ENCODE peak calls at places on chromosomes 3 and 15, in eight cellular contexts. W is GM23248; Z is retinal pigment epithelial cell; C is kidney epithelial cell; H is transverse colon; O is GM03348; A is cerebellum; N is stimulated activated naive CD8-positive, alpha-beta T cell treated with anti-CD3 and anti-CD28 coated beads, Interleukin-15, Interleukin-2, amounts not matched to agents 100 U/mL and 50 U/mL, for 24 hours. Y is an unnamed sample.

GRCh38 chr3:173066044-173066679 is 74.9 kb downstream of the SPATA16 start:
- DNase-seq in W (peak), Z (no peak), C (peak), H (no peak), O (peak), A (no peak), N (no peak), Y (peak)

GRCh38 chr3:143847787-143848631 is at the start of gene SLC9A9:
- DNase-seq in W (peak), Z (no peak), C (peak), H (peak), O (peak), A (no peak), N (peak), Y (no peak)

GRCh38 chr3:78887608-78888011 is 880.2 kb downstream of the ROBO1 start:
- DNase-seq in W (peak), Z (peak), C (no peak), H (no peak), O (peak), A (no peak), N (no peak), Y (no peak)

GRCh38 chr3:11290743-11291680 is 18.8 kb downstream of the ATG7 start:
- DNase-seq in W (peak), Z (no peak), C (no peak), H (no peak), O (no peak), A (no peak), N (peak), Y (peak)

GRCh38 chr15:82020588-82020987 is 25.2 kb downstream of the MEX3B start:
- DNase-seq in W (no peak), Z (no peak), C (no peak), H (no peak), O (no peak), A (no peak), N (no peak), Y (no peak)

GRCh38 chr15:67880651-67881182 is 40.9 kb upstream of the RNU6-1 start:
- DNase-seq in W (peak), Z (no peak), C (no peak), H (no peak), O (no peak), A (no peak), N (no peak), Y (no peak)

GRCh38 chr3:134409041-134409440 is 34.8 kb upstream of the AMOTL2 start:
- DNase-seq in W (no peak), Z (no peak), C (no peak), H (no peak), O (no peak), A (no peak), N (no peak), Y (no peak)

GRCh38 chr3:23390446-23390845 is 187.3 kb downstream of the UBE2E2 start:
- DNase-seq in W (no peak), Z (no peak), C (no peak), H (no peak), O (no peak), A (no peak), N (no peak), Y (no peak)

GRCh38 chr15:44426975-44427755 is at the start of gene CTDSPL2:
- DNase-seq in W (peak), Z (peak), C (peak), H (peak), O (peak), A (peak), N (peak), Y (peak)

GRCh38 chr3:176919836-176920760 is 277.2 kb downstream of the TBL1XR1 start:
- DNase-seq in W (peak), Z (no peak), C (peak), H (no peak), O (no peak), A (no peak), N (no peak), Y (peak)

GRCh38 chr3:154228561-154229216 is 95.6 kb downstream of the DHX36 start:
- DNase-seq in W (no peak), Z (no peak), C (no peak), H (no peak), O (no peak), A (no peak), N (no peak), Y (no peak)

GRCh38 chr3:152638707-152639450 is 196.1 kb upstream of the P2RY1 start:
- DNase-seq in W (peak), Z (no peak), C (no peak), H (no peak), O (peak), A (no peak), N (no peak), Y (no peak)

GRCh38 chr3:185225523-185225922 is 28.3 kb downstream of the EHHADH start:
- DNase-seq in W (peak), Z (peak), C (peak), H (no peak), O (peak), A (no peak), N (no peak), Y (no peak)

GRCh38 chr15:101022876-101023275 is 103.7 kb downstream of the LRRK1 start:
- DNase-seq in W (no peak), Z (no peak), C (no peak), H (no peak), O (no peak), A (no peak), N (no peak), Y (no peak)

GRCh38 chr3:194120789-194121770 is 14.9 kb upstream of the HES1 start:
- DNase-seq in W (no peak), Z (no peak), C (no peak), H (no peak), O (no peak), A (no peak), N (no peak), Y (no peak)

GRCh38 chr3:135918600-135918999 is 46.9 kb upstream of the PPP2R3A start:
- DNase-seq in W (peak), Z (no peak), C (no peak), H (no peak), O (peak), A (no peak), N (no peak), Y (no peak)

GRCh38 chr15:82943176-82943575 is 9.3 kb downstream of the HOMER2 start:
- DNase-seq in W (peak), Z (no peak), C (no peak), H (no peak), O (no peak), A (no peak), N (no peak), Y (no peak)

GRCh38 chr3:10945683-10946287 is 46.8 kb upstream of the SLC6A1 start:
- DNase-seq in W (peak), Z (no peak), C (no peak), H (peak), O (peak), A (peak), N (peak), Y (peak)

GRCh38 chr3:16801698-16802097 is 83.1 kb upstream of the PLCL2 start:
- DNase-seq in W (peak), Z (no peak), C (no peak), H (no peak), O (peak), A (peak), N (no peak), Y (no peak)

GRCh38 chr15:27238209-27238608 is 267.2 kb downstream of the GABRG3 start:
- DNase-seq in W (no peak), Z (no peak), C (no peak), H (no peak), O (no peak), A (no peak), N (no peak), Y (no peak)

GRCh38 chr3:28077566-28077965 is 163.9 kb upstream of the CMC1 start:
- DNase-seq in W (peak), Z (peak), C (no peak), H (no peak), O (peak), A (peak), N (no peak), Y (no peak)

GRCh38 chr15:57542505-57542817 is 49.2 kb upstream of the MYZAP start:
- DNase-seq in W (no peak), Z (no peak), C (no peak), H (no peak), O (no peak), A (no peak), N (no peak), Y (no peak)

GRCh38 chr3:182794806-182795369 is 1.6 kb downstream of the ATP11B start:
- DNase-seq in W (peak), Z (no peak), C (no peak), H (no peak), O (peak), A (no peak), N (no peak), Y (no peak)

GRCh38 chr3:193040836-193041672 is 123.4 kb upstream of the MB21D2 start:
- DNase-seq in W (peak), Z (no peak), C (peak), H (no peak), O (peak), A (peak), N (no peak), Y (peak)

GRCh38 chr3:133097214-133097613 is 59.0 kb downstream of the TMEM108 start:
- DNase-seq in W (no peak), Z (peak), C (peak), H (no peak), O (no peak), A (no peak), N (no peak), Y (no peak)

GRCh38 chr15:64844576-64845140 is 2.9 kb downstream of the PLEKHO2 start:
- DNase-seq in W (peak), Z (no peak), C (no peak), H (no peak), O (no peak), A (no peak), N (no peak), Y (no peak)

GRCh38 chr3:141828487-141829284 is 47.8 kb upstream of the ATP1B3 start:
- DNase-seq in W (peak), Z (no peak), C (no peak), H (peak), O (peak), A (no peak), N (no peak), Y (no peak)

GRCh38 chr15:79970921-79971434 is at the start of gene BCL2A1:
- DNase-seq in W (peak), Z (no peak), C (peak), H (peak), O (peak), A (no peak), N (peak), Y (no peak)

GRCh38 chr3:173501941-173502489 is 104.5 kb downstream of the NLGN1 start:
- DNase-seq in W (peak), Z (peak), C (no peak), H (no peak), O (no peak), A (no peak), N (no peak), Y (no peak)

GRCh38 chr15:90482124-90483011 is 47.4 kb upstream of the CRTC3 start:
- DNase-seq in W (peak), Z (no peak), C (no peak), H (peak), O (peak), A (peak), N (peak), Y (peak)

GRCh38 chr3:133532951-133533350 is 40.5 kb upstream of the CDV3 start:
- DNase-seq in W (peak), Z (no peak), C (no peak), H (no peak), O (no peak), A (no peak), N (no peak), Y (no peak)